ENCODE peak calls at places on chromosome 16, in four cellular contexts. C, M, Y and G are unnamed samples.

GRCh38 chr16:15830832-15831451 is 25.9 kb downstream of the MYH11 start:
- DNase-seq in C (no peak), M (no peak), Y (no peak), G (no peak)

GRCh38 chr16:11233727-11234376 is 22.2 kb downstream of the SOCS1 start:
- DNase-seq in C (no peak), Y (no peak), M (no peak), G (peak)

GRCh38 chr16:3808308-3809063 is 72.0 kb downstream of the CREBBP start:
- DNase-seq in Y (no peak), M (no peak), C (no peak), G (no peak)

GRCh38 chr16:86997058-86997457 is 320.1 kb downstream of the C16orf95 start:
- DNase-seq in M (no peak), C (no peak), Y (no peak), G (no peak)

GRCh38 chr16:87161822-87162676 is 155.1 kb downstream of the C16orf95 start:
- DNase-seq in C (no peak), Y (no peak), M (no peak), G (peak)

GRCh38 chr16:67884684-67885083 is at the start of gene NRN1L:
- DNase-seq in C (peak), Y (peak), M (peak), G (no peak)

GRCh38 chr16:26158142-26158759 is 466.5 kb downstream of the HS3ST4 start:
- DNase-seq in M (no peak), C (no peak), Y (no peak), G (no peak)

GRCh38 chr16:24511174-24511573 is 28.2 kb upstream of the RBBP6 start:
- DNase-seq in Y (no peak), C (no peak), M (no peak), G (no peak)

GRCh38 chr16:86772671-86773338 is 194.5 kb downstream of the FOXL1 start:
- DNase-seq in C (no peak), M (no peak), Y (no peak), G (no peak)

GRCh38 chr16:86882586-86883280 is 304.4 kb downstream of the FOXL1 start:
- DNase-seq in C (peak), Y (no peak), M (no peak), G (no peak)

GRCh38 chr16:80583466-80583865 is 42.7 kb downstream of the DYNLRB2 start:
- DNase-seq in C (no peak), Y (no peak), M (no peak), G (no peak)

GRCh38 chr16:48617711-48618148 is 7.8 kb upstream of the N4BP1 start:
- DNase-seq in Y (no peak), C (peak), M (peak), G (no peak)

GRCh38 chr16:49527621-49528020 is 154.0 kb downstream of the C16orf78 start:
- DNase-seq in M (peak), C (no peak), Y (no peak), G (no peak)

GRCh38 chr16:46924402-46924801 is 40.2 kb downstream of the GPT2 start:
- DNase-seq in M (no peak), Y (no peak), C (no peak), G (no peak)

GRCh38 chr16:80463303-80463702 is 77.5 kb upstream of the DYNLRB2 start:
- DNase-seq in Y (no peak), M (no peak), C (no peak), G (no peak)

GRCh38 chr16:20866161-20866772 is 33.9 kb downstream of the DCUN1D3 start:
- DNase-seq in C (no peak), M (no peak), Y (no peak), G (peak)

GRCh38 chr16:71746442-71747046 is 22.0 kb upstream of the PHLPP2 start:
- DNase-seq in C (no peak), M (no peak), Y (no peak), G (peak)

GRCh38 chr16:84933774-84934571 is 77.4 kb downstream of the ZDHHC7 start:
- DNase-seq in C (peak), M (peak), Y (peak), G (no peak)

GRCh38 chr16:50011707-50012106 is 13.3 kb upstream of the CNEP1R1 start:
- DNase-seq in C (no peak), M (no peak), Y (no peak), G (peak)

GRCh38 chr16:50303605-50304466 is 37.5 kb downstream of the ADCY7 start:
- DNase-seq in C (no peak), M (peak), Y (no peak), G (peak)

GRCh38 chr16:28193530-28194423 is 18.0 kb downstream of the XPO6 start:
- DNase-seq in M (no peak), Y (no peak), C (no peak), G (peak)

GRCh38 chr16:75588716-75589115 is 22.5 kb downstream of the GABARAPL2 start:
- DNase-seq in M (no peak), Y (no peak), C (no peak), G (no peak)

GRCh38 chr16:89922884-89923639 is at the start of gene TUBB3:
- DNase-seq in C (peak), M (no peak), Y (no peak), G (peak)

GRCh38 chr16:85627102-85627834 is 14.1 kb downstream of the GSE1 start:
- DNase-seq in C (no peak), Y (no peak), M (no peak), G (no peak)

GRCh38 chr16:17277981-17278381 is 192.8 kb downstream of the XYLT1 start:
- DNase-seq in C (peak), Y (no peak), M (peak), G (no peak)
- TF ChIP-seq POLR2A in C (no peak), Y (no peak), M (no peak), G (no peak)

GRCh38 chr16:30011505-30012480 is 966 bp upstream of the DOC2A start:
- DNase-seq in Y (no peak), C (no peak), M (no peak), G (no peak)
- H3K4me3 ChIP-seq in Y (peak), C (no peak), M (no peak), G (no peak)

GRCh38 chr16:88784074-88784855 is 755 bp downstream of the PIEZO1 start:
- DNase-seq in C (peak), Y (peak), M (peak), G (peak)
- TF ChIP-seq POLR2A in C (no peak), Y (no peak), M (no peak), G (no peak)

DNA sequence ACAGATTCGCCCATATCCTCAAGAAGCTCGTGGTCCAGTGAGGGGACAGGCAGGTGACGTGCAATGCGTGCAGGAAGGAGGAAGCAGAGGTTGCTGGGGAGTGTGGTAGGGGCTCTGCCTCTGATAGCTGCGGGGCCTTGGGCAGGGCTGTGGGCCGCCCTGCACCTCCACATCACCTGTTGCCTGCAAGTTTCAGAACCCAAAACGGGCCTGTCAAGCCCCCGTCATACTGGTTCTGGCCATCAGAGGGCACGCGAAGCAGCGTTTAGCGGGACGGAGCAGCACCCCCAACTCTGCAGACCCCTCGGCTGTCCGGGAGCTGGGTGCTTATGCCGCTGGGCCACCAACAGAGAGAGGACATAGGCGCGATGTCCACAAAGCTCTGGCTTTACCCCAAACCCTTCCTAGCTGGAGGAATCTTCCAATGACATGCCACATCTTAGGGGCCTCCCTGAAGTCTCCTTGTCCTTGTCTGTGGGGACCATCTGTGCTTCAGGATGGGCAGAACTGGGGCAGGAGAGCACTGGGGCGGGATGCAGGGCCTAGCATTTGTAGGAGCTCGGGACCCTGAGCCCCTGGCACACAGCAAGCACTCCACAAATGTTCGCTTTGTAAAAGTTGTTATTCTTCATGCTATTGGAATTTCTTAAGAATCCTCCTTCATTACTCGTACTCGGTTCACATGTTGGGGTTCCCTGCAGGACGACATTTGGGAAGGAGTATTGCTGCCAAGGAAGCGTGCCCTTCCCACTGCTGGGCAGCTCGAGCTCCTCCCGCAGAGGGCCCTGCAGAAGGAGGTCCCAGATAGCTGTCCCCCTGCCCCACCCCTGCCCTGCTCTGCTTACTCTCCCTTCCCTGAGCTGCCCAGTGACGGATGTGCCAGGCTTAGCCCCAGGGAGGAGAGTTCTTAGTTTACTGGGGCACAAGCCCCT is 64.3 kb downstream of the CNGB1 start:
- DNase-seq in M (no peak), C (peak), Y (no peak), G (no peak)
- H3K4me3 ChIP-seq in M (no peak), C (no peak), Y (no peak), G (no peak)

DNA sequence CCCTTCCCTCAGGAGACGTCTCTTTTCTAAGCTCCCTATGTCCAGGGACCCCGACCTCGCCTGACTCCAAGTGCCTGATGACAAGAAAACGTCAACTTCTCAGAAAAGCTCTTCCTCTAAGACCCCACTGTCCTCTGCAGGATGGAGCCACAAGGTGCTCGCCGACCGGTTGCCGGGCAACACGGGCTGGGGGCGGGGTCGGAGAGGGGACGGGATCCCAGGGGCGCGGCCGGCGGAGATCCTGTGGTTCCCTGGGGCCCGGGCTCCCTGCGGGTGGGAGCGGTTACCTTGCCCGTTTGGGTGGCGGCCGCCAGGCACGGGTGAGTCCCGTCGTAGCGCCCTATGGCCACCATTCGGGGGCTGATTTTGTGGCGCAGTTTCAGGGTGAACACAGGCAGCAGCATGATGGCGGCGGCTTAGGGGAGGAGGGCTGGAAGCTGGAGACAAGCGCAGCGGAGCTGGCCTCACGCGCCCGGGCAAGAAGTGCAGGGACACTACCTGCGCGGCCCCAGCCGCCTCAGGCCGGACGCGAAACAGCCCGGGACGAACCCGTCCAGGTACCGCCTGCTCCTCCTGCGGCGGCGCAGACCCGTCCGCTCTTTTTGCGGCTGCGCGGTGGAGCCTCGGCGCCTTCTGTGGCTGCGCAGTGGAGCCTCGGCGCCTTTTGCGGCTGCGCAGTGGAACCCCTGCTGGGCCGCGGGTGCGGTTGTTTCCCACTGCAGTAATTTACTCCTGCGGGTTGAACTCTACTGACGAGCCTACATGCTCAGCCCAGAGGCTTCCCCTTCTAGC is at the start of gene BBS2:
- DNase-seq in C (peak), Y (peak), M (peak), G (peak)
- TF ChIP-seq POLR2A in C (no peak), Y (peak), M (peak), G (peak)